ENCODE peak calls at places on chromosomes 5 and 9, in five cellular contexts. A is bronchial epithelial cell; G is activated CD8-positive, alpha-beta memory T cell treated with anti-CD3 and anti-CD28 coated beads, Interleukin-2, amount 50 U/mL, for 48 hours; H is pancreas; Z is LoVo. C is an unnamed sample.
A peak's percentile ranks its signal among the peaks of the same experiment; 100 is the strongest.

GRCh38 chr9:128192601-128193371 is 1.4 kb upstream of the CIZ1 start:
- DNase-seq in A (peak; percentile 89), G (peak; percentile 78), H (peak; percentile 67), Z (peak; percentile 97), C (peak; percentile 94)

GRCh38 chr9:33524431-33524947 is 438 bp downstream of the ANKRD18B start:
- DNase-seq in A (no peak), G (peak; percentile 57), H (no peak), Z (no peak), C (peak; percentile 28)

GRCh38 chr9:107942870-107943269 is 453.3 kb upstream of the KLF4 start:
- DNase-seq in A (no peak), G (no peak), H (no peak), Z (no peak), C (no peak)

GRCh38 chr9:18075253-18075977 is 398.5 kb upstream of the ADAMTSL1 start:
- DNase-seq in A (no peak), G (no peak), H (no peak), Z (no peak), C (no peak)

GRCh38 chr5:143440448-143441102 is 37.1 kb upstream of the NR3C1 start:
- DNase-seq in A (no peak), G (no peak), H (no peak), Z (no peak), C (no peak)

GRCh38 chr5:122694884-122695283 is 80.0 kb upstream of the SNX2 start:
- DNase-seq in A (no peak), G (no peak), H (no peak), Z (no peak), C (no peak)

GRCh38 chr5:173735171-173735570 is 118.7 kb upstream of the BOD1 start:
- DNase-seq in A (no peak), G (no peak), H (no peak), Z (no peak), C (no peak)

GRCh38 chr5:180816608-180817534 is 14.3 kb upstream of the MGAT1 start:
- DNase-seq in A (no peak), G (no peak), H (peak; percentile 27), Z (no peak), C (no peak)

GRCh38 chr5:65102826-65103673 is 334.3 kb downstream of the CWC27 start:
- DNase-seq in A (peak; percentile 39), G (peak; percentile 74), H (peak; percentile 67), Z (peak; percentile 59), C (peak; percentile 66)

GRCh38 chr9:36897476-36897875 is 136.6 kb downstream of the PAX5 start:
- DNase-seq in A (no peak), G (no peak), H (no peak), Z (no peak), C (no peak)

GRCh38 chr5:102218159-102218558 is 77.9 kb downstream of the SLCO4C1 start:
- DNase-seq in A (no peak), G (no peak), H (no peak), Z (no peak), C (no peak)

GRCh38 chr9:93859431-93860215 is 95.5 kb downstream of the BARX1 start:
- DNase-seq in A (no peak), G (no peak), H (no peak), Z (no peak), C (no peak)

GRCh38 chr5:16809816-16810502 is 126.1 kb downstream of the MYO10 start:
- DNase-seq in A (no peak), G (no peak), H (no peak), Z (peak; percentile 9), C (peak; percentile 84)